ENCODE peak calls at places on chromosomes 6 and 20, in nine cellular contexts. L, Z, T, F, Y, E, U, K and X are unnamed samples.

GRCh38 chr6:5468586-5468985 is 207.3 kb downstream of the FARS2 start:
- DNase-seq in K (no peak), Z (no peak), T (no peak), E (no peak), U (no peak), Y (no peak), L (no peak), F (no peak), X (no peak)

GRCh38 chr6:20692023-20692422 is 157.8 kb downstream of the CDKAL1 start:
- DNase-seq in Z (no peak), U (no peak), Y (no peak), F (no peak), E (no peak), K (no peak), T (no peak), L (no peak), X (no peak)

GRCh38 chr6:169915769-169916550 is 164.5 kb downstream of the ERMARD start:
- DNase-seq in E (no peak), K (no peak), Z (no peak), F (no peak), T (no peak), L (peak), Y (no peak), U (no peak), X (no peak)

GRCh38 chr6:26629373-26629772 is 30.2 kb downstream of the ZNF322 start:
- DNase-seq in K (no peak), T (no peak), E (no peak), L (no peak), U (no peak), Y (no peak), F (no peak), Z (no peak), X (no peak)

GRCh38 chr20:50918403-50918802 is 12.8 kb downstream of the ADNP start:
- DNase-seq in L (no peak), Z (no peak), Y (no peak), E (peak), T (no peak), K (no peak), F (no peak), U (no peak), X (no peak)

GRCh38 chr20:53621482-53622246 is 28.0 kb upstream of the ZNF217 start:
- DNase-seq in U (no peak), Y (peak), L (peak), Z (peak), K (peak), E (peak), F (peak), T (no peak), X (peak)

GRCh38 chr6:157682856-157683481 is 140.1 kb upstream of the SNX9 start:
- DNase-seq in E (peak), F (no peak), T (no peak), Z (peak), U (no peak), Y (no peak), K (no peak), L (no peak), X (peak)

GRCh38 chr6:163428373-163428772 is 13.9 kb downstream of the QKI start:
- DNase-seq in T (no peak), F (no peak), Z (no peak), K (no peak), E (no peak), Y (no peak), L (no peak), U (no peak), X (no peak)

GRCh38 chr6:98977606-98978292 is 30.0 kb upstream of the FBXL4 start:
- DNase-seq in K (no peak), Y (no peak), E (no peak), L (no peak), Z (no peak), F (peak), U (no peak), T (no peak), X (no peak)

GRCh38 chr20:47480705-47481104 is 21.0 kb upstream of the NCOA3 start:
- DNase-seq in L (no peak), K (no peak), Z (no peak), U (no peak), F (no peak), Y (no peak), E (no peak), T (no peak), X (no peak)

GRCh38 chr6:10458287-10458686 is 43.4 kb upstream of the TFAP2A start:
- DNase-seq in U (no peak), F (no peak), K (no peak), E (no peak), L (no peak), Z (no peak), T (no peak), Y (no peak), X (no peak)

GRCh38 chr20:53872081-53872541 is 198.3 kb downstream of the BCAS1 start:
- DNase-seq in F (no peak), U (no peak), Y (no peak), T (no peak), L (no peak), K (no peak), E (no peak), Z (peak), X (no peak)

GRCh38 chr20:25005220-25005619 is 12.7 kb upstream of the APMAP start:
- DNase-seq in Z (peak), T (no peak), U (no peak), E (peak), L (no peak), F (peak), K (no peak), Y (peak), X (peak)

GRCh38 chr20:18138639-18139583 is 1.2 kb downstream of the KAT14 start:
- DNase-seq in U (no peak), L (no peak), K (no peak), Y (no peak), T (no peak), F (no peak), E (no peak), Z (peak), X (no peak)

GRCh38 chr20:12535316-12535715 is 473.5 kb upstream of the SPTLC3 start:
- DNase-seq in F (peak), E (no peak), T (no peak), U (no peak), Y (no peak), K (no peak), Z (no peak), L (no peak), X (no peak)

GRCh38 chr6:37004044-37004984 is 1.1 kb upstream of the FGD2 start:
- DNase-seq in F (peak), E (no peak), T (no peak), Y (no peak), L (no peak), K (no peak), Z (no peak), U (no peak), X (no peak)

GRCh38 chr6:38774933-38775707 is 60.0 kb downstream of the DNAH8 start:
- DNase-seq in T (no peak), L (no peak), U (no peak), E (no peak), Z (no peak), F (no peak), K (no peak), Y (no peak), X (no peak)

GRCh38 chr6:143773503-143773902 is 69.6 kb upstream of the LTV1 start:
- DNase-seq in F (no peak), L (no peak), K (no peak), T (no peak), E (no peak), Z (no peak), U (no peak), Y (no peak), X (no peak)

GRCh38 chr6:30847421-30847970 is 36.8 kb upstream of the DDR1 start:
- DNase-seq in Y (no peak), U (no peak), F (no peak), K (no peak), T (no peak), Z (no peak), E (no peak), L (no peak), X (no peak)

GRCh38 chr20:17651761-17652388 is 30.2 kb downstream of the RRBP1 start:
- DNase-seq in L (peak), U (no peak), T (no peak), Z (no peak), E (no peak), K (no peak), Y (peak), F (no peak), X (peak)

GRCh38 chr6:4967301-4968030 is 36.4 kb downstream of the RPP40 start:
- DNase-seq in K (no peak), U (no peak), F (no peak), T (no peak), E (no peak), L (no peak), Y (no peak), Z (peak), X (no peak)

GRCh38 chr6:155481215-155481614 is 25.6 kb upstream of the NOX3 start:
- DNase-seq in Z (no peak), L (no peak), Y (no peak), T (no peak), U (no peak), E (peak), K (no peak), F (no peak), X (no peak)

GRCh38 chr6:56958481-56958880 is 3.6 kb downstream of the BEND6 start:
- DNase-seq in E (peak), K (no peak), T (no peak), U (no peak), L (no peak), Y (no peak), Z (peak), F (no peak), X (no peak)

GRCh38 chr6:38901802-38902522 is 146.6 kb upstream of the GLP1R start:
- DNase-seq in T (no peak), Y (no peak), E (no peak), L (no peak), U (no peak), Z (no peak), F (no peak), K (no peak), X (no peak)

GRCh38 chr6:108549741-108550140 is 11.0 kb upstream of the FOXO3 start:
- DNase-seq in L (no peak), Y (no peak), E (no peak), U (no peak), T (no peak), Z (peak), F (no peak), K (no peak), X (no peak)

GRCh38 chr6:41059569-41059968 is 6.6 kb downstream of the APOBEC2 start:
- DNase-seq in L (no peak), T (no peak), F (no peak), Y (no peak), U (no peak), K (no peak), Z (peak), E (peak), X (peak)

GRCh38 chr6:111267764-111268333 is 180.5 kb downstream of the SLC16A10 start:
- DNase-seq in K (no peak), Y (no peak), Z (no peak), U (no peak), L (no peak), F (no peak), E (no peak), T (no peak), X (no peak)

GRCh38 chr6:4388675-4389074 is 253.3 kb upstream of the ECI2 start:
- DNase-seq in U (no peak), T (no peak), Z (peak), E (no peak), Y (no peak), L (no peak), F (no peak), K (no peak), X (no peak)

GRCh38 chr20:54364919-54365318 is 110.5 kb upstream of the DOK5 start:
- DNase-seq in E (no peak), K (no peak), T (no peak), F (no peak), Z (no peak), Y (no peak), U (no peak), L (no peak), X (no peak)

GRCh38 chr6:71419954-71420692 is 131.5 kb downstream of the OGFRL1 start:
- DNase-seq in L (peak), E (peak), Z (peak), U (no peak), K (no peak), T (no peak), Y (peak), F (peak), X (peak)

GRCh38 chr20:50654899-50655298 is 36.4 kb downstream of the RIPOR3 start:
- DNase-seq in Y (no peak), Z (peak), K (no peak), E (no peak), F (no peak), L (no peak), T (no peak), U (no peak), X (no peak)

GRCh38 chr6:11458509-11458908 is 79.0 kb upstream of the TMEM170B start:
- DNase-seq in K (no peak), Z (no peak), U (no peak), L (no peak), T (no peak), Y (no peak), F (no peak), E (no peak), X (no peak)

GRCh38 chr6:168150551-168151444 is 71.8 kb upstream of the FRMD1 start:
- DNase-seq in T (no peak), E (no peak), Z (no peak), F (peak), L (no peak), K (no peak), U (no peak), Y (no peak), X (peak)

GRCh38 chr20:3239867-3240775 is 1.1 kb upstream of the SLC4A11 start:
- DNase-seq in L (no peak), T (no peak), U (no peak), E (no peak), Y (no peak), Z (no peak), F (no peak), K (peak), X (no peak)

GRCh38 chr20:13021205-13021970 is 12.6 kb downstream of the SPTLC3 start:
- DNase-seq in K (no peak), Z (peak), E (no peak), T (no peak), Y (no peak), F (no peak), L (no peak), U (no peak), X (no peak)

GRCh38 chr6:25312034-25312620 is 33.0 kb downstream of the CARMIL1 start:
- DNase-seq in U (no peak), E (peak), Z (peak), Y (no peak), L (no peak), K (no peak), F (no peak), T (no peak), X (peak)

GRCh38 chr6:52087498-52087999 is at the start of gene PKHD1:
- DNase-seq in U (no peak), Y (peak), Z (peak), T (no peak), E (peak), L (no peak), F (no peak), K (no peak), X (peak)

GRCh38 chr20:49956689-49957443 is 20.7 kb downstream of the RNF114 start:
- DNase-seq in T (no peak), U (no peak), L (peak), E (no peak), Y (no peak), K (no peak), F (peak), Z (no peak), X (no peak)

GRCh38 chr6:39684790-39685485 is 40.3 kb downstream of the KIF6 start:
- DNase-seq in U (no peak), E (peak), K (no peak), Y (no peak), F (no peak), T (no peak), L (no peak), Z (peak), X (no peak)

GRCh38 chr20:62858059-62858458 is 3.6 kb downstream of the TCFL5 start:
- DNase-seq in Y (no peak), T (no peak), U (no peak), E (no peak), K (no peak), Z (no peak), F (no peak), L (no peak), X (no peak)